ENCODE peak calls at places on chromosome 3, in seven cellular contexts. E, W, A, P, X, T and Q are unnamed samples.

GRCh38 chr3:53994986-53995385 is 103.3 kb upstream of the SELENOK start:
- DNase-seq in E (no peak), W (no peak), A (no peak), P (no peak), X (no peak), T (no peak), Q (no peak)

GRCh38 chr3:156037356-156037755 is 83.0 kb upstream of the KCNAB1 start:
- DNase-seq in E (no peak), W (no peak), A (no peak), P (no peak), X (no peak), T (peak), Q (no peak)

GRCh38 chr3:168100777-168101492 is 5.2 kb upstream of the GOLIM4 start:
- DNase-seq in E (no peak), W (no peak), A (no peak), P (no peak), X (no peak), T (no peak), Q (no peak)

GRCh38 chr3:194255252-194256039 is 95.7 kb downstream of the CPN2 start:
- DNase-seq in E (peak), W (no peak), A (peak), P (no peak), X (no peak), T (no peak), Q (peak)

GRCh38 chr3:56799251-56799882 is 2.4 kb downstream of the ARHGEF3 start:
- DNase-seq in E (no peak), W (no peak), A (no peak), P (no peak), X (peak), T (peak), Q (no peak)

GRCh38 chr3:140972833-140973232 is 31.2 kb downstream of the SLC25A36 start:
- DNase-seq in E (no peak), W (no peak), A (no peak), P (no peak), X (peak), T (no peak), Q (no peak)

GRCh38 chr3:129577356-129577755 is 29.1 kb downstream of the PLXND1 start:
- DNase-seq in E (no peak), W (peak), A (no peak), P (no peak), X (peak), T (peak), Q (no peak)

GRCh38 chr3:107999215-107999775 is 91.5 kb downstream of the CD47 start:
- DNase-seq in E (no peak), W (no peak), A (no peak), P (no peak), X (no peak), T (no peak), Q (no peak)

GRCh38 chr3:156298938-156299337 is 178.6 kb downstream of the KCNAB1 start:
- DNase-seq in E (no peak), W (peak), A (no peak), P (no peak), X (no peak), T (no peak), Q (no peak)

GRCh38 chr3:101847328-101847727 is 2.0 kb upstream of the NFKBIZ start:
- DNase-seq in E (no peak), W (no peak), A (no peak), P (no peak), X (no peak), T (no peak), Q (no peak)

GRCh38 chr3:183430325-183430957 is 2.0 kb upstream of the MCF2L2 start:
- DNase-seq in E (no peak), W (no peak), A (no peak), P (no peak), X (no peak), T (no peak), Q (no peak)

GRCh38 chr3:64440498-64440897 is 215.2 kb upstream of the PRICKLE2 start:
- DNase-seq in E (no peak), W (peak), A (no peak), P (no peak), X (no peak), T (no peak), Q (no peak)